ENCODE peak calls at places on chromosome 20, in five cellular contexts. D is H1, G is A549, H is K562, Q is HepG2. U is an unnamed sample.

GRCh38 chr20:48230251-48230650 is 445.0 kb upstream of the SULF2 start:
- DNase-seq in G (no peak), H (no peak), Q (no peak), D (no peak), U (no peak)

GRCh38 chr20:50561379-50562078 is 51.3 kb downstream of the PTPN1 start:
- DNase-seq in Q (no peak), D (no peak), G (peak), H (no peak), U (peak)

GRCh38 chr20:64143018-64143801 is 21.0 kb upstream of the MYT1 start:
- DNase-seq in H (no peak), G (no peak), D (no peak), Q (no peak), U (no peak)

GRCh38 chr20:22452442-22453011 is 131.8 kb downstream of the FOXA2 start:
- DNase-seq in D (no peak), H (no peak), G (no peak), Q (peak), U (no peak)

GRCh38 chr20:8901237-8902025 is 167.5 kb upstream of the PLCB4 start:
- DNase-seq in D (no peak), H (no peak), G (no peak), Q (no peak), U (no peak)

GRCh38 chr20:37406010-37406998 is 60.4 kb downstream of the SRC start:
- DNase-seq in H (peak), G (peak), D (no peak), Q (no peak), U (peak)

GRCh38 chr20:51486197-51487005 is 56.1 kb downstream of the NFATC2 start:
- DNase-seq in D (no peak), G (no peak), Q (no peak), H (no peak), U (peak)

GRCh38 chr20:49045440-49046086 is 549 bp upstream of the CSE1L start:
- DNase-seq in H (peak), Q (peak), D (no peak), G (no peak), U (peak)

GRCh38 chr20:32685541-32686529 is 12.1 kb upstream of the C20orf203 start:
- DNase-seq in G (no peak), D (no peak), H (peak), Q (peak), U (peak)

GRCh38 chr20:46240881-46241280 is 67.4 kb downstream of the CDH22 start:
- DNase-seq in G (no peak), Q (no peak), D (no peak), H (no peak), U (no peak)

GRCh38 chr20:63753381-63753780 is 13.8 kb downstream of the SLC2A4RG start:
- DNase-seq in H (no peak), G (no peak), Q (no peak), D (no peak), U (no peak)

GRCh38 chr20:14700641-14700965 is 363.2 kb upstream of the FLRT3 start:
- DNase-seq in H (no peak), G (peak), Q (no peak), D (no peak), U (no peak)

GRCh38 chr20:34562643-34563042 is 4.1 kb downstream of the MAP1LC3A start:
- DNase-seq in H (peak), Q (peak), G (peak), D (no peak), U (peak)

GRCh38 chr20:8005575-8006366 is 13.8 kb downstream of the TMX4 start:
- DNase-seq in H (no peak), Q (no peak), G (no peak), D (no peak), U (no peak)

GRCh38 chr20:61932711-61933480 is 132.8 kb downstream of the TAF4 start:
- DNase-seq in G (no peak), D (no peak), H (no peak), Q (no peak), U (no peak)

GRCh38 chr20:47453167-47453782 is 48.4 kb upstream of the NCOA3 start:
- DNase-seq in G (peak), D (no peak), Q (peak), H (no peak), U (peak)

GRCh38 chr20:53813728-53814459 is 220.3 kb upstream of the ZNF217 start:
- DNase-seq in Q (no peak), H (no peak), D (no peak), G (no peak), U (no peak)

GRCh38 chr20:33261465-33261864 is 21.5 kb upstream of the BPIFB1 start:
- DNase-seq in Q (no peak), G (peak), H (no peak), D (no peak), U (no peak)

GRCh38 chr20:4068708-4069107 is 53.4 kb upstream of the RNF24 start:
- DNase-seq in Q (no peak), H (peak), G (no peak), D (no peak), U (no peak)

GRCh38 chr20:24892522-24892921 is 56.5 kb upstream of the CST7 start:
- DNase-seq in H (no peak), Q (no peak), D (no peak), G (no peak), U (no peak)

GRCh38 chr20:47727170-47727880 is 58.0 kb downstream of the SULF2 start:
- DNase-seq in Q (no peak), D (no peak), H (no peak), G (no peak), U (no peak)

GRCh38 chr20:53190225-53190624 is 218.1 kb downstream of the TSHZ2 start:
- DNase-seq in D (no peak), G (no peak), H (no peak), Q (no peak), U (no peak)

GRCh38 chr20:47854687-47855212 is 69.5 kb upstream of the SULF2 start:
- DNase-seq in D (peak), Q (peak), G (peak), H (peak), U (peak)

GRCh38 chr20:51500311-51500710 is 42.2 kb downstream of the NFATC2 start:
- DNase-seq in G (no peak), Q (no peak), D (no peak), H (peak), U (no peak)

GRCh38 chr20:38109025-38109541 is 56.0 kb downstream of the TGM2 start:
- DNase-seq in D (no peak), Q (no peak), H (no peak), G (no peak), U (peak)

GRCh38 chr20:64167676-64168075 is 3.4 kb downstream of the MYT1 start:
- DNase-seq in D (no peak), Q (no peak), G (no peak), H (no peak), U (no peak)

GRCh38 chr20:57451759-57452661 is 60.8 kb downstream of the RBM38 start:
- DNase-seq in Q (no peak), D (no peak), G (no peak), H (peak), U (no peak)

GRCh38 chr20:48098099-48098498 is 312.8 kb upstream of the SULF2 start:
- DNase-seq in D (no peak), Q (no peak), H (peak), G (no peak), U (no peak)

GRCh38 chr20:59270380-59270779 is 30.0 kb upstream of the EDN3 start:
- DNase-seq in Q (no peak), D (no peak), H (no peak), G (no peak), U (no peak)

GRCh38 chr20:50992336-50992732 is 30.6 kb downstream of the KCNG1 start:
- DNase-seq in D (no peak), Q (no peak), G (no peak), H (no peak), U (no peak)

GRCh38 chr20:48733296-48733790 is 94.5 kb downstream of the PREX1 start:
- DNase-seq in H (no peak), G (peak), Q (no peak), D (no peak), U (peak)

GRCh38 chr20:32440758-32441078 is 82.6 kb downstream of the ASXL1 start:
- DNase-seq in H (no peak), Q (no peak), G (no peak), D (no peak), U (no peak)

GRCh38 chr20:52192296-52193007 is 873 bp upstream of the ZFP64 start:
- DNase-seq in Q (peak), D (no peak), G (peak), H (peak), U (no peak)

GRCh38 chr20:17808357-17808756 is 108.6 kb downstream of the BANF2 start:
- DNase-seq in H (no peak), G (no peak), D (no peak), Q (peak), U (peak)
- TF ChIP-seq MAFK in H (no peak), G (no peak), D (no peak), Q (no peak), U (no peak)

GRCh38 chr20:44071057-44071456 is 115.9 kb downstream of the JPH2 start:
- DNase-seq in D (no peak), G (no peak), Q (no peak), H (no peak), U (no peak)

GRCh38 chr20:44070139-44070900 is 116.7 kb downstream of the JPH2 start:
- DNase-seq in Q (no peak), G (no peak), D (no peak), H (no peak), U (no peak)

GRCh38 chr20:44072381-44072780 is 114.6 kb downstream of the JPH2 start:
- DNase-seq in G (no peak), D (no peak), H (no peak), Q (no peak), U (no peak)

GRCh38 chr20:44073011-44073674 is 113.8 kb downstream of the JPH2 start:
- DNase-seq in G (no peak), Q (no peak), H (no peak), D (no peak), U (no peak)

DNA sequence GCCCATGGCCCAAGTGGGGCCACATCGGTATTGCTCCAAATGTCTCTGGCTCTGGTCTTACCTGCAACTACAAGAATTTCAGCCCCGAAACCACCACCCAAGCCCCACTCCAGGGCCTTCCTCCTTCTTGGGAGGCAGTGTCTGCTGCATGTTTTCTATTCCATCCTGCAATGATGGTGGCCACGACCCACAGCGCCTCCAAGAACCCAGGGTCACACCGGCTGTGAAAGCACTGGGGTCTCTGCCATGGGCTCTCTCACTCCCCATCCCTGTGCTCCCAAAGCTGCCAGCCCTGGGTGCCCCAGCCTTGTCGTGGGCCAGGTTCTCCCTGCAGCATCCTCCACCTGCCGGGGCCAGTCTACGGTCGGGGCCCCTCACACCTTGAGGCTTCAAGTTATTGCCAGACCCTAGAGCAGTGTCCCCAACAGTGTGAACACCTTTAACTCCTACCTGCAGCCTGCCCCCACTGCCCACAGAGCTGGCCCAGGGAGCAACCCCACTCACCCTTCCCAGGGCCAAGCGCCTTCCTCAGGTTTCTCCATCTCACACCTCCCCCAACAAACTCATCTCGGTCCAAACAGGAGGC is 115.4 kb downstream of the JPH2 start:
- DNase-seq in Q (no peak), H (no peak), D (no peak), G (no peak), U (no peak)
- TF ChIP-seq MAFK in Q (no peak), H (no peak), D (no peak), G (no peak), U (no peak)

GRCh38 chr20:35731862-35732643 is 10.0 kb downstream of the RBM39 start:
- DNase-seq in D (no peak), Q (no peak), H (no peak), G (no peak), U (no peak)

GRCh38 chr20:35730583-35731468 is 11.2 kb downstream of the RBM39 start:
- DNase-seq in D (no peak), Q (no peak), H (no peak), G (no peak), U (no peak)

GRCh38 chr20:35729836-35730582 is 12.1 kb downstream of the RBM39 start:
- DNase-seq in G (no peak), Q (no peak), H (no peak), D (no peak), U (no peak)

GRCh38 chr20:35732644-35732982 is 9.4 kb downstream of the RBM39 start:
- DNase-seq in Q (no peak), D (no peak), G (no peak), H (no peak), U (no peak)

GRCh38 chr20:35731469-35731788 is 10.6 kb downstream of the RBM39 start:
- DNase-seq in D (no peak), H (no peak), Q (no peak), G (no peak), U (no peak)
- TF ChIP-seq MAFK in D (no peak), H (no peak), Q (no peak), G (no peak), U (no peak)

GRCh38 chr20:40192083-40192482 is 497.0 kb downstream of the MAFB start:
- DNase-seq in G (no peak), D (no peak), H (no peak), Q (no peak), U (no peak)
- TF ChIP-seq MAFK in G (no peak), D (no peak), H (no peak), Q (no peak), U (no peak)

GRCh38 chr20:56273491-56273890 is 25.0 kb downstream of the MC3R start:
- DNase-seq in G (no peak), Q (no peak), H (no peak), D (no peak), U (no peak)

GRCh38 chr20:56274156-56274555 is 25.6 kb downstream of the MC3R start:
- DNase-seq in G (no peak), D (no peak), Q (no peak), H (no peak), U (no peak)

DNA sequence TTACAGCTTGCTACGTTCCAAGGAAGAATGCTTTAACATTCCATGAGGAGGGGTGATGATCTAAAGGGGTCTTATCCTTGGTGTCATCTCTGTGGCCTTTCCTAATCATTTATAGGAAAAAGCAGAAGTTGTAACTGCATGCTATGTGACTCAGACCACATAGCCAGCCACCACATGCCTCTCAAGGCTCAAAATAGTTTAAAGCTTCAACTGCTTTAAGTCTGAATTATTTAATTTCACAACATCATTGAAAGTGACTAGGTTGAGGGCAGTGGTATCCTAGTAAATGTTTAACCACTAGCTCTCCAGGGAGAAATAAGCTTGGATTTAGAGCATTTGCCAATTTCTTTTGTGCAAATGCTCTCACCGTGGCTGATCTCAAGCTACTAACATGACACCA is 29.7 kb downstream of the MC3R start:
- DNase-seq in D (no peak), Q (no peak), G (no peak), H (no peak), U (no peak)
- TF ChIP-seq MAFK in D (no peak), Q (no peak), G (no peak), H (no peak), U (no peak)

DNA sequence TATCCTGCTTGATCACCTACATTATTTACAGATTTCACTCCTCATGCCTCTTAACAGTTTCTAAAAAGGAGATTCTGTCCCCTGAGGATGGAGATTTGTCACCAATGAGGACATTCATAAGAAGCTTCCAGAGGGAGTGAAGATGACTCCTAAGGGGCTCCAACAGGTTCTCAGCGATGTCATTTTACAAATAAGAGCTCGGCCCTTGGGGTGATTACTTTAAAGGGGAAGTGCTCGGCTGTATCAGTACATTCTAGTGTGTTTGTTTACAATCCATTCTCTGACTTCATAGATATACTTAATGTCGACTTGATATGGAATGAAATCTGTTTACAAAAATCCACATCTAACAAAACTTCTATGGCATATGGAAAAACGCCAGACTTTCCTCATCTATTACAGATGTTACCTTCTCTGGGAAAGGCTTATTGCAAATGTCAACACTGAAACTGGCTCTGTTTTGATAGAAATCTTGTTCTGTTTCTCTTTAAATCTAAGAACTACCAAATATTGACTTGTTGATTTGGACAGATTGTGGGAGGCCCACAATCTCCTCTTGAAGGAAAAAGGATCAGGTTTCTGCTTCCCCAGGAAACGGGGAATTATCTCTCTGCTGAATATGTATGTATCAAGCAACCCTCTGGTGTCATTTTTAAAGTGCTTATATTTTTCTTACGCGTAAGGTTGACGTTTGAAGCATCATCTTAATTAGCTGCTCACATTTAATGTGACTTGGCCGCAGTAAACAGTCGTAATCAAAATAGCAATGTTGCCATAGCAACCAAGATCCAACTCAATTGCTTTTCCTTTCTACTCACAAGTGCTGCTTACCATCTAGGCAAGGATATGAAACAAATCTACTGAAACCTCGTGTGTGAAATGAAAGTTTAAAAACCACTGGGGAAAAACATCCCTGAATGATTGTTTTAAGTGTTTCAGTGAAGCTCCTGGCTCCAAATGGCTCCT is 95.8 kb downstream of the SHLD1 start:
- DNase-seq in D (no peak), H (no peak), Q (no peak), G (peak), U (peak)
- TF ChIP-seq MAFK in D (no peak), H (no peak), Q (no peak), G (no peak), U (no peak)